ENCODE peak calls at places on chromosome 5, in five cellular contexts. R is HCT116, T is HepG2, N is K562, Q is SK-N-SH. L is an unnamed sample.

GRCh38 chr5:7910738-7911428 is 41.9 kb downstream of the MTRR start:
- DNase-seq in Q (no peak), T (no peak), R (no peak), N (no peak), L (no peak)

GRCh38 chr5:20030125-20030524 is 42.1 kb upstream of the CDH18 start:
- DNase-seq in T (no peak), R (no peak), N (no peak), Q (no peak), L (no peak)

GRCh38 chr5:135242496-135243193 is 156.4 kb downstream of the MACROH2A1 start:
- DNase-seq in N (no peak), Q (no peak), T (no peak), R (no peak), L (no peak)

GRCh38 chr5:66333192-66333591 is 189.1 kb downstream of the SREK1 start:
- DNase-seq in R (no peak), Q (no peak), T (no peak), N (no peak), L (no peak)

GRCh38 chr5:55232985-55233928 is at the start of gene CCNO:
- DNase-seq in Q (peak; percentile 81), R (peak; percentile 70), N (peak; percentile 71), T (peak; percentile 18), L (no peak)

GRCh38 chr5:164175083-164175482 is 669.7 kb downstream of the MAT2B start:
- DNase-seq in Q (no peak), R (no peak), T (no peak), N (no peak), L (no peak)

GRCh38 chr5:118980438-118980837 is 7.9 kb downstream of the DTWD2 start:
- DNase-seq in T (no peak), R (no peak), Q (no peak), N (no peak), L (no peak)

GRCh38 chr5:142235050-142235797 is 89.6 kb downstream of the SPRY4 start:
- DNase-seq in N (no peak), Q (no peak), R (no peak), T (no peak), L (no peak)

GRCh38 chr5:157100140-157100679 is 8.6 kb downstream of the HAVCR2 start:
- DNase-seq in T (no peak), Q (no peak), N (no peak), R (no peak), L (peak; percentile 18)

GRCh38 chr5:112217847-112218579 is 201.1 kb downstream of the EPB41L4A start:
- DNase-seq in Q (no peak), T (no peak), N (peak; percentile 34), R (no peak), L (no peak)

GRCh38 chr5:147216552-147217154 is 18.2 kb upstream of the STK32A start:
- DNase-seq in R (no peak), T (peak; percentile 61), N (no peak), Q (no peak), L (no peak)

GRCh38 chr5:100706796-100707195 is 171.6 kb downstream of the FAM174A start:
- DNase-seq in T (no peak), Q (no peak), N (no peak), R (no peak), L (peak; percentile 17)

GRCh38 chr5:132491368-132492364 is 1.1 kb upstream of the IRF1 start:
- DNase-seq in Q (no peak), N (no peak), R (no peak), T (no peak), L (no peak)

GRCh38 chr5:51386916-51387853 is 3.9 kb downstream of the ISL1 start:
- DNase-seq in R (no peak), Q (peak; percentile 33), T (no peak), N (no peak), L (no peak)

GRCh38 chr5:156330141-156330870 is 3.3 kb downstream of the SGCD start:
- DNase-seq in N (no peak), R (no peak), T (no peak), Q (no peak), L (no peak)

GRCh38 chr5:72402381-72402890 is 82.3 kb downstream of the PTCD2 start:
- DNase-seq in T (no peak), R (no peak), N (no peak), Q (no peak), L (no peak)

GRCh38 chr5:71817891-71818290 is 98.8 kb downstream of the CARTPT start:
- DNase-seq in T (no peak), N (no peak), Q (no peak), R (no peak), L (no peak)

DNA sequence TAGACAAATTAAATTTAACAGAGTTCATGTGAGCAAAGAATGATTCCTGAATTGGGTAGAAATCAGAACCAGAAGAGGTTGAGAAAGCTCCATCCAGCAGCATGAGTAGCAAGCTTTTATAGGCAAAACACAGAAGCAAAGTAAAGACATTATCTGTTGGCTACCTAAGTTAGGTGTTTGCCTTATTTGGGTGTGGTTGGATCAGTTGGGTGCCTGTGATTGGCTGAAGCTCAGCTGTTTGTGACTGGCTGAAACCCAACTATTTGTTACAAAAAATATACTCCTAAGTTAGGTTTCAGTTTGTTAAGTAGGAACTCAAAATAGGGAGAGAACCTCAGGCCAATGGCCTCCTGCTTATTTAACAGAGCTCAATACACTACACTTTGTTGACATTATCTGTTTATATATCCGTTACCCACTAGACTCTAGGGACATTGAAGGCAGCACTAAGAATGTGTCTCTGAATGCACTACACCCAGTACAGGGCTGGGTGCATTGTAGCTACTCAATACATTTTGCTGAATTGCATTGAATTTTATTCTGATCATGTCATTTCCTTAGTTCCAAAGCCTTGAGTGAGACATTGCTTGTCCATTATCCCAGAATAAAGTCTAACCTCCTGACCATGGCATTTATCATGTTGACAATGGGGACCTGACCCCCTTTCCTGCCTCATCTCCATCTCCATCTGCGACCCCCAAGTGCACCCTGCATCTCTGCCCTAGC is 98.7 kb downstream of the CCDC192 start:
- DNase-seq in Q (no peak), T (no peak), R (no peak), N (no peak), L (no peak)
- TF ChIP-seq SIN3A in Q (no peak), T (no peak), R (no peak), N (no peak), L (no peak)

DNA sequence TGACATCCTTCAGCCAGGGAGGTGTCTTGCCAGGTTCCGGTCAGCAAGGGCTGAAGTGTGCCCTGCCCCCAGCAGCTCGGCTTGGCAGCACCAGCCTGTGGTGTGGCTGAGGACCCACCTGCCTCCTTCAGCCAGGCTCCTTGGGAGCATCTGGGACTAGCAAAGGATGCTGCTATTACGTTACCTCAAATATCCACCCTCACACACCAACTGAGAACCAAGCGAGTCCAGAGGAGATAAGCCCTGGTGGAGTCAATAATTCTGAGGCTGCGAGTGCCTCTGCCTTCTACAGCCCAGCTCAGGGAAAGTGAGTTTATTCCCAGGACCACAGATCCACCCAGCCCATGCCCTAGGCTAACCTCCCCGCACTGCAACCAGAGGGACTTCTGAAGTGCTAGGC is 57.1 kb upstream of the FSTL4 start:
- DNase-seq in N (no peak), R (no peak), T (no peak), Q (no peak), L (no peak)
- TF ChIP-seq SIN3A in N (no peak), R (no peak), T (no peak), Q (no peak), L (no peak)

GRCh38 chr5:68983959-68984358 is 109.9 kb upstream of the SLC30A5 start:
- DNase-seq in N (no peak), Q (no peak), R (no peak), T (no peak), L (no peak)
- TF ChIP-seq SIN3A in N (no peak), Q (no peak), R (no peak), T (no peak), L (no peak)

GRCh38 chr5:81429363-81429762 is 35.4 kb upstream of the ACOT12 start:
- DNase-seq in R (no peak), T (no peak), N (no peak), Q (no peak), L (no peak)
- TF ChIP-seq SIN3A in R (no peak), T (no peak), N (no peak), Q (no peak), L (no peak)

GRCh38 chr5:90930062-90930461 is 371.5 kb downstream of the ADGRV1 start:
- DNase-seq in N (no peak), Q (no peak), T (no peak), R (no peak), L (no peak)

GRCh38 chr5:90934091-90934719 is 375.6 kb downstream of the ADGRV1 start:
- DNase-seq in T (no peak), Q (no peak), R (no peak), N (peak; percentile 18), L (no peak)

GRCh38 chr5:90933298-90933697 is 374.7 kb downstream of the ADGRV1 start:
- DNase-seq in Q (no peak), T (no peak), R (no peak), N (no peak), L (no peak)

GRCh38 chr5:90930756-90931431 is 372.3 kb downstream of the ADGRV1 start:
- DNase-seq in R (no peak), T (no peak), Q (no peak), N (no peak), L (no peak)

GRCh38 chr5:90932052-90932699 is 373.6 kb downstream of the ADGRV1 start:
- DNase-seq in R (peak; percentile 44), N (peak; percentile 67), T (peak; percentile 48), Q (peak; percentile 77), L (peak; percentile 48)
- TF ChIP-seq SIN3A in R (no peak), N (no peak), T (no peak), Q (no peak), L (no peak)

GRCh38 chr5:14039063-14039462 is 94.6 kb upstream of the DNAH5 start:
- DNase-seq in T (peak; percentile 41), Q (no peak), R (peak; percentile 75), N (no peak), L (peak; percentile 78)
- TF ChIP-seq SIN3A in T (no peak), Q (no peak), R (peak; percentile 61), N (no peak), L (no peak)

GRCh38 chr5:2019716-2020115 is 137.0 kb upstream of the IRX4 start:
- DNase-seq in R (no peak), Q (no peak), T (no peak), N (no peak), L (no peak)
- TF ChIP-seq SIN3A in R (no peak), Q (no peak), T (no peak), N (no peak), L (no peak)